ENCODE peak calls at places on chromosomes 7 and 10, in seven cellular contexts. C, X, N, D, R, L and B are unnamed samples.

GRCh38 chr10:89062861-89063260 is 72.3 kb downstream of the FAS start:
- DNase-seq in C (no peak), X (no peak), N (no peak), D (no peak), R (peak; percentile 40), L (peak; percentile 26), B (no peak)

GRCh38 chr10:112963835-112964234 is 13.8 kb downstream of the TCF7L2 start:
- DNase-seq in C (no peak), X (no peak), N (peak; percentile 84), D (no peak), R (peak; percentile 63), L (peak; percentile 42), B (peak; percentile 80)

GRCh38 chr10:58064714-58065528 is 202.8 kb downstream of the IPMK start:
- DNase-seq in C (no peak), X (peak; percentile 68), N (peak; percentile 61), D (peak; percentile 26), R (peak; percentile 61), L (peak; percentile 54), B (peak; percentile 55)

GRCh38 chr7:47474211-47474936 is 107.5 kb downstream of the TNS3 start:
- DNase-seq in C (no peak), X (no peak), N (no peak), D (no peak), R (no peak), L (no peak), B (no peak)

GRCh38 chr10:71659050-71659738 is 60.4 kb downstream of the C10orf105 start:
- DNase-seq in C (no peak), X (no peak), N (no peak), D (peak; percentile 50), R (no peak), L (no peak), B (no peak)

GRCh38 chr7:5620459-5620881 is 161.0 kb downstream of the RNF216 start:
- DNase-seq in C (no peak), X (no peak), N (no peak), D (peak; percentile 14), R (no peak), L (no peak), B (no peak)

GRCh38 chr10:70809726-70810125 is 6.0 kb upstream of the SGPL1 start:
- DNase-seq in C (no peak), X (no peak), N (peak; percentile 69), D (no peak), R (no peak), L (no peak), B (peak; percentile 21)

GRCh38 chr10:60310746-60311145 is 78.9 kb downstream of the ANK3 start:
- DNase-seq in C (no peak), X (no peak), N (peak; percentile 61), D (no peak), R (no peak), L (no peak), B (no peak)

GRCh38 chr7:158595068-158595467 is 7.4 kb upstream of the PTPRN2 start:
- DNase-seq in C (no peak), X (peak; percentile 41), N (peak; percentile 74), D (no peak), R (peak; percentile 29), L (peak; percentile 15), B (peak; percentile 19)

GRCh38 chr7:2609001-2609411 is 22.8 kb upstream of the TTYH3 start:
- DNase-seq in C (no peak), X (peak; percentile 82), N (no peak), D (no peak), R (peak; percentile 58), L (peak; percentile 27), B (no peak)

GRCh38 chr10:24962998-24963397 is 10.6 kb upstream of the PRTFDC1 start:
- DNase-seq in C (no peak), X (no peak), N (no peak), D (no peak), R (peak; percentile 22), L (no peak), B (peak; percentile 25)

GRCh38 chr10:11993834-11994468 is 48.7 kb downstream of the UPF2 start:
- DNase-seq in C (no peak), X (peak; percentile 66), N (no peak), D (no peak), R (no peak), L (no peak), B (no peak)

GRCh38 chr7:142383826-142384507 is 126.1 kb upstream of the PRSS58 start:
- DNase-seq in C (no peak), X (no peak), N (no peak), D (no peak), R (no peak), L (no peak), B (peak; percentile 54)

GRCh38 chr7:2198206-2198605 is 34.5 kb downstream of the MAD1L1 start:
- DNase-seq in C (no peak), X (no peak), N (peak; percentile 49), D (peak; percentile 92), R (no peak), L (no peak), B (no peak)

GRCh38 chr7:1611708-1612241 is 41.9 kb upstream of the PSMG3 start:
- DNase-seq in C (no peak), X (no peak), N (peak; percentile 76), D (no peak), R (peak; percentile 92), L (peak; percentile 75), B (peak; percentile 90)

GRCh38 chr10:33732176-33733025 is 397.9 kb upstream of the NRP1 start:
- DNase-seq in C (no peak), X (no peak), N (no peak), D (no peak), R (peak; percentile 86), L (no peak), B (no peak)

GRCh38 chr10:29736325-29737208 is 101.8 kb upstream of the SVIL start:
- DNase-seq in C (no peak), X (no peak), N (peak; percentile 85), D (peak; percentile 30), R (peak; percentile 59), L (no peak), B (peak; percentile 42)

GRCh38 chr10:14953452-14954000 is 370 bp downstream of the DCLRE1C start:
- DNase-seq in C (no peak), X (peak; percentile 62), N (no peak), D (no peak), R (peak; percentile 71), L (peak; percentile 71), B (peak; percentile 74)

GRCh38 chr10:86058964-86059363 is 307.6 kb downstream of the GRID1 start:
- DNase-seq in C (no peak), X (no peak), N (peak; percentile 29), D (no peak), R (no peak), L (no peak), B (no peak)

GRCh38 chr10:80856186-80856585 is 318.5 kb downstream of the SH2D4B start:
- DNase-seq in C (no peak), X (no peak), N (peak; percentile 58), D (no peak), R (no peak), L (no peak), B (no peak)

GRCh38 chr7:125347264-125347663 is 417.6 kb upstream of the POT1 start:
- DNase-seq in C (no peak), X (no peak), N (no peak), D (no peak), R (no peak), L (no peak), B (no peak)